ENCODE peak calls at places on chromosomes 12 and 14, in eight cellular contexts. Y, I, L, C, J, Z, G and E are unnamed samples.

GRCh38 chr14:73627033-73627432 is 14.7 kb downstream of the ACOT6 start:
- DNase-seq in I (no peak), Y (no peak), G (no peak), J (no peak), L (no peak), Z (no peak), C (no peak), E (no peak)

GRCh38 chr12:106013941-106014340 is 124.8 kb downstream of the NUAK1 start:
- DNase-seq in I (no peak), Z (no peak), Y (no peak), G (no peak), J (no peak), L (no peak), C (no peak), E (no peak)

GRCh38 chr12:96218989-96219678 is 25.0 kb downstream of the ELK3 start:
- DNase-seq in J (no peak), I (no peak), G (no peak), Z (peak), L (no peak), C (no peak), Y (no peak), E (no peak)

GRCh38 chr14:84351646-84352045 is 1178.3 kb upstream of the FLRT2 start:
- DNase-seq in J (no peak), I (no peak), Y (no peak), Z (no peak), L (no peak), G (no peak), C (no peak), E (no peak)

GRCh38 chr14:104725772-104726548 is 1.9 kb downstream of the ADSS1 start:
- DNase-seq in Z (no peak), I (no peak), Y (no peak), L (no peak), J (no peak), G (no peak), C (no peak), E (no peak)

GRCh38 chr14:95157987-95158712 is 821 bp upstream of the DICER1 start:
- DNase-seq in G (no peak), C (no peak), L (no peak), Y (peak), Z (no peak), J (no peak), I (no peak), E (no peak)

GRCh38 chr12:33605776-33606175 is 166.2 kb upstream of the SYT10 start:
- DNase-seq in L (no peak), C (no peak), Z (no peak), I (no peak), Y (no peak), G (no peak), J (no peak), E (no peak)

GRCh38 chr12:21879312-21879711 is 61.9 kb downstream of the ABCC9 start:
- DNase-seq in I (no peak), C (no peak), L (no peak), Z (no peak), G (no peak), J (no peak), Y (no peak), E (no peak)

GRCh38 chr12:123231931-123232330 is 1.0 kb downstream of the MPHOSPH9 start:
- DNase-seq in C (no peak), J (no peak), I (no peak), L (no peak), Y (no peak), G (no peak), Z (no peak), E (no peak)

GRCh38 chr12:56593909-56594621 is 36.1 kb downstream of the BAZ2A start:
- DNase-seq in G (no peak), C (peak), Y (peak), L (peak), I (no peak), J (peak), Z (peak), E (peak)

GRCh38 chr14:84404246-84404645 is 1125.7 kb upstream of the FLRT2 start:
- DNase-seq in J (no peak), L (no peak), Z (no peak), G (no peak), C (no peak), Y (no peak), I (no peak), E (no peak)

GRCh38 chr12:93311827-93312226 is 65.9 kb upstream of the NUDT4 start:
- DNase-seq in Z (no peak), J (no peak), I (no peak), Y (no peak), L (no peak), C (no peak), G (no peak), E (no peak)

GRCh38 chr14:53613404-53614253 is 343.0 kb downstream of the BMP4 start:
- DNase-seq in Z (no peak), G (peak), C (no peak), J (no peak), I (no peak), L (no peak), Y (peak), E (no peak)

GRCh38 chr12:103712191-103712590 is 125.1 kb downstream of the STAB2 start:
- DNase-seq in G (no peak), C (no peak), Z (no peak), I (no peak), Y (no peak), L (no peak), J (no peak), E (no peak)

GRCh38 chr12:34291426-34291901 is 269.2 kb downstream of the ALG10 start:
- DNase-seq in G (peak), Y (peak), J (no peak), C (no peak), Z (no peak), L (no peak), I (no peak), E (peak)

GRCh38 chr12:52847335-52848102 is 1.3 kb downstream of the KRT78 start:
- DNase-seq in L (no peak), C (no peak), Z (no peak), G (no peak), Y (peak), J (no peak), I (peak), E (no peak)

GRCh38 chr14:35404246-35404495 is 378 bp downstream of the NFKBIA start:
- DNase-seq in Z (no peak), I (no peak), L (no peak), Y (no peak), G (no peak), C (no peak), J (no peak), E (no peak)

GRCh38 chr12:5328669-5329068 is 103.2 kb upstream of the NTF3 start:
- DNase-seq in I (no peak), G (no peak), L (no peak), Y (no peak), C (no peak), J (no peak), Z (no peak), E (no peak)

GRCh38 chr14:78519863-78520262 is 349.7 kb downstream of the NRXN3 start:
- DNase-seq in J (peak), Z (no peak), C (no peak), G (no peak), L (no peak), I (no peak), Y (no peak), E (no peak)

GRCh38 chr14:68506021-68506644 is 286.7 kb downstream of the ZFP36L1 start:
- DNase-seq in G (no peak), L (no peak), Z (no peak), C (no peak), Y (peak), I (no peak), J (no peak), E (no peak)

GRCh38 chr12:87280356-87280755 is 748.8 kb downstream of the C12orf50 start:
- DNase-seq in Y (no peak), C (no peak), Z (no peak), J (no peak), I (no peak), L (no peak), G (no peak), E (no peak)

GRCh38 chr12:48890657-48891418 is 25.2 kb upstream of the RND1 start:
- DNase-seq in J (peak), I (no peak), G (peak), L (peak), C (peak), Z (peak), Y (peak), E (peak)
- TF ChIP-seq CTCF in J (peak), I (peak), G (peak), L (peak), C (peak), Z (peak), Y (peak), E (peak)

DNA sequence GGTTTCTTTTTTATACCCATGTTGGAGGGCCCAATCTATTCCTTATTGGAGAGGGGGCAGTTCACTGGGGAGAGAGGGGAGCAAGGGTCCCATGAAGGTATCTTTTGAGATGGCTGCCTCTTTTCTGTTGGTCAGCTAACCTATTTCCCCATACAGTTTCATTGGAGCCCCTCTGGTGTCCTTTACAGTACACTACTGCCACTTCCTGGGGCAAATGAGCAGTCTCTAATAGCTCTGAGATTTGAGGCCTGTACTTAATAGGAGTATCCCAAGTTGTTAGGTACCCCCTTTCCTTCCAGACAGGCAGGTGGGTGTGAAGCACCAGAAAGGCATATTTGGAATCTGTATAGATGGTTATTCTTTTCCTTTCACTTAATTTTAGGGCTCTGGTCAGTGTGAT is 41.3 kb upstream of the RNU6-8 start:
- DNase-seq in I (no peak), G (no peak), L (no peak), C (no peak), Z (no peak), Y (no peak), J (no peak), E (no peak)
- TF ChIP-seq CTCF in I (peak), G (no peak), L (no peak), C (no peak), Z (no peak), Y (no peak), J (peak), E (peak)

DNA sequence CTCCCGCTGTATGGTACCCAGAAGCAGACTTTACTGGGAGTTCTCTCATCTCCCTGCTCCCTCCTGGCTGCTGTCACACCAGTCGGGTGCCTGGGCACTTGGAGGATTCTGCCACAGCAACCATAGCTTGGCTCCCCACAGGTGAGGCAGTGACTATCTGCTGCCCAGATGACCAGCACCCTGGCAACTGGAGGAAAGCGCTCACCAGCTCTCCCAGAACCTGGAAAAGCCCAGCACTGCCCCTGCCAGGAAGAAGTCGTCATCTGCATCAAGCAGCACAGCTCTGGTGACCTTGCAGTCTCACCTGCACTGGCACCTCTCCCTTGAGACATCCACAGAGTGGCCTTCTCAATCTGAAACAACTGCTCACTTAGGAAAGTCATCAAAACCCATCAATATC is 31.9 kb upstream of the TC2N start:
- DNase-seq in Y (no peak), J (no peak), G (peak), C (no peak), I (no peak), L (no peak), Z (no peak), E (no peak)
- TF ChIP-seq CTCF in Y (no peak), J (no peak), G (peak), C (no peak), I (no peak), L (no peak), Z (no peak), E (no peak)

DNA sequence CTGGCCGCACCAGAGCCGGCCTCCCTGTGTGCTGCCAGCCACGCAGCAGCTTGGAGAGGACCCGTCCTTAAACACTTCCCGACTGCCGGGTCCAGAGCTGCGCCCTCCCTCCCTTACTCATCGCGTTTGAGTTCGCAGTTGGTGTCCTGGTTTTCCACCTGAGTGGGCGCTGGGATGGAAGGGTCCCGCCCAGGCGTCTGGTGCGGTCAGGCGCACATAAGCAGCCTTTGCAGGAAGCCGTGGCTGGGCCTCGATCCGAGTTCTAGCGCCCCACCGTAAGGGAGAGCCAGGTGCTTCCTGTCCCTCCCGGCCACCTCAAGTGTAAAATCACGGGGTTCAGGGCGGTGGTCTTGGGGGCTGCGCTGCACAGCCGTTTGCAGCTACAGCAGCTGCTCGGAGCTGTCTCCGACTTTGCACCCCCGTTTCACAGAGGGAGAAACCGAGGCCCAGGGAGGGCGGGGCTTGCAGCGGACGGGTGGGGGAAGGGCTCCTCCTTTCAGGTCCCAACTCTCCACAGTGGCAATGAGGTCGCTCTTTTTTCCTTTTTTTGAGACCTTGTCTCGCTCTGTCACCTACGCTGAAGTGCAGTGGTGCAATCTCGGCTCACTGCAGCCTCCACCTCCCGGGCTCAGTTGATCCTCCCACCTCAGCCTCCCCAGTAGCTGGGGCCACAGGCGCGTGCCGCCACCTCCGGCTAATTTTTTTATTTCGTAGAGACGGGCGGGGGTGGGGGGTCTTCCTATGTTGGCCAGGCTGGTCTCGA is 51.3 kb downstream of the LRCOL1 start:
- DNase-seq in L (no peak), G (no peak), C (no peak), I (no peak), J (no peak), Z (no peak), Y (peak), E (no peak)
- TF ChIP-seq CTCF in L (no peak), G (no peak), C (no peak), I (no peak), J (no peak), Z (no peak), Y (no peak), E (no peak)

GRCh38 chr12:85642288-85642687 is 193.9 kb downstream of the RASSF9 start:
- DNase-seq in J (no peak), L (no peak), G (no peak), Y (no peak), I (no peak), Z (no peak), C (no peak), E (no peak)

GRCh38 chr12:85639834-85640233 is 196.4 kb downstream of the RASSF9 start:
- DNase-seq in Z (no peak), G (no peak), C (no peak), L (no peak), Y (no peak), I (no peak), J (no peak), E (no peak)

GRCh38 chr12:85644508-85644907 is 191.7 kb downstream of the RASSF9 start:
- DNase-seq in G (no peak), J (no peak), Z (no peak), Y (no peak), C (no peak), L (no peak), I (no peak), E (no peak)

GRCh38 chr12:85641796-85642195 is 194.4 kb downstream of the RASSF9 start:
- DNase-seq in J (no peak), Z (no peak), C (no peak), I (no peak), G (no peak), L (no peak), Y (no peak), E (no peak)

DNA sequence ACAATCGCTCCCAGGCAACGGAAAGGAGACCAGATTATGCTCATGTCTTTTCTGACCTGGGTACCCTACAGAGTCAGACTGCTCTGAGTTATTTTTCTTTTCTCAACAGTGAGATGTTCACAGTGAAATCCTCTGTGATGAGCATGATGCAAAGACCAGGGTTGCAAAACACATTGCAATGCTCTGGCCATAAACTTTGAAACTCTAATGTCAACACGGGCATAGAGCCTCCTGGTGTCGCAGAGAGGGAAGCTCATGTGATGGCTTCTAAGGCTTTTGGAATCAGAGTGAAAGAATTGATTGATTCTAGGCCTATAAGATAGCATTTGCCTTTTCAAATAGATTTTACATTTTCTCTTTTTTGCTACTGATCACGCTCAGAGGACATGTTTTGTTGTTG is 193.4 kb downstream of the RASSF9 start:
- DNase-seq in Y (no peak), Z (no peak), L (no peak), G (no peak), I (no peak), J (no peak), C (no peak), E (no peak)
- TF ChIP-seq CTCF in Y (no peak), Z (no peak), L (no peak), G (no peak), I (peak), J (peak), C (no peak), E (no peak)

GRCh38 chr14:89955418-89956293 is at the start of gene TDP1:
- DNase-seq in G (peak), C (peak), Y (peak), Z (peak), L (peak), I (peak), J (peak), E (peak)
- TF ChIP-seq CTCF in G (no peak), C (no peak), Y (peak), Z (no peak), L (peak), I (peak), J (no peak), E (no peak)

GRCh38 chr12:127363392-127363791 is 903.6 kb upstream of the TMEM132C start:
- DNase-seq in G (no peak), Z (no peak), I (no peak), Y (no peak), J (no peak), C (no peak), L (no peak), E (no peak)
- TF ChIP-seq CTCF in G (no peak), Z (no peak), I (peak), Y (no peak), J (peak), C (no peak), L (no peak), E (no peak)

GRCh38 chr12:109466821-109467220 is 10.3 kb downstream of the KCTD10 start:
- DNase-seq in Z (no peak), J (no peak), Y (no peak), G (no peak), C (no peak), L (no peak), I (no peak), E (no peak)

GRCh38 chr12:109466305-109466704 is 10.8 kb downstream of the KCTD10 start:
- DNase-seq in Y (no peak), J (no peak), I (no peak), L (no peak), G (no peak), Z (no peak), C (no peak), E (no peak)

GRCh38 chr12:109462868-109463692 is 14.0 kb downstream of the KCTD10 start:
- DNase-seq in Z (peak), C (peak), J (peak), L (peak), I (no peak), G (no peak), Y (peak), E (no peak)

GRCh38 chr12:109463776-109464175 is 13.3 kb downstream of the KCTD10 start:
- DNase-seq in G (no peak), J (no peak), C (no peak), L (no peak), Y (no peak), I (no peak), Z (no peak), E (no peak)

DNA sequence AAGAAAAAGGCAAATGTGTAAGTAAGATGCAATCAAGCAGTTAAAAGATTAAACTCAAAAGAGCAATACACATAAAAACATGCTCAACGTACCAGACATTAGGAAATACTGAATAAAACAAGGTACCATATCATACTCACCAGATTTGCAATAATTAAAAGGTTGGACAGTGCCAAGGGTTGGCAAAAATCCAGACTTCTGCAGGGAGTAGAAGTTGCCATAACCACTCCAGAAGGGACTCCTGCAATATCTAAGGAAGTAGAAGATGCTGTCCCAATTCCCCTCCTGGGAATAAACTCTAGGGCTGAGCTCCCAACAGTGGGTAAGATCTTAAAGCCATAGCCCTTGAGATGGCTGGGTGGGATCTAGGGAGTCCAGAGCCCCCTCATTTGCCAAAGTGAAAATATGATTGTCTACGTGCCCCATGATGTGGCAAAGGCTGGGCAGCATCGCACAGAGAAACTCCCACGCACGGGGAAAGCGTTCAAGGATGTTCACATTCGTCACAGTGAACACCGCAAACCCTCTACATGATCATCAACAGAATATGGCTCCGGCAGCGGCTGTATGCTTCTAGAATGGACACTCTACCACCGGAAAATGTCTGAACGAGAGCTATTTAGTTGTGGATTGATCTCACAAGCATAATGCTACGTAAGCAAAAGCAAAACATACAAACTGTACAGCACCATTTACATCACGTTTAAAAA is 12.3 kb downstream of the KCTD10 start:
- DNase-seq in G (no peak), J (no peak), Y (no peak), Z (no peak), L (no peak), I (no peak), C (no peak), E (no peak)
- TF ChIP-seq CTCF in G (no peak), J (no peak), Y (no peak), Z (no peak), L (no peak), I (no peak), C (no peak), E (no peak)